ENCODE peak calls at places on chromosomes 7 and 10, in five cellular contexts. O is GM20000, L is T-helper 9 cell, X is NCI-H1092, R is Right ventricle myocardium inferior. C is an unnamed sample.

GRCh38 chr10:3828404-3829192 is 43.6 kb upstream of the KLF6 start:
- DNase-seq in L (no peak), X (no peak), O (peak; percentile 46), R (no peak), C (peak; percentile 74)

GRCh38 chr7:157568785-157569584 is 232.2 kb downstream of the DNAJB6 start:
- DNase-seq in X (peak; percentile 85), L (peak; percentile 29), O (peak; percentile 67), R (peak; percentile 74), C (peak; percentile 56)

GRCh38 chr7:156764016-156764669 is 123.6 kb downstream of the RNF32 start:
- DNase-seq in O (no peak), R (peak; percentile 72), X (peak; percentile 73), L (no peak), C (no peak)

GRCh38 chr10:32379314-32379949 is 32.5 kb upstream of the EPC1 start:
- DNase-seq in R (no peak), O (peak; percentile 22), X (peak; percentile 37), L (no peak), C (no peak)

GRCh38 chr7:70728873-70729552 is 402.9 kb upstream of the GALNT17 start:
- DNase-seq in O (no peak), R (no peak), X (no peak), L (no peak), C (no peak)

GRCh38 chr7:54858008-54858692 is 99.1 kb upstream of the SEC61G start:
- DNase-seq in O (no peak), L (no peak), R (no peak), X (no peak), C (no peak)

GRCh38 chr7:6614941-6615737 is at the start of gene ZNF853:
- DNase-seq in R (no peak), X (no peak), O (no peak), L (no peak), C (no peak)

GRCh38 chr10:125774581-125775191 is 935 bp downstream of the MMP21 start:
- DNase-seq in L (no peak), R (no peak), X (no peak), O (no peak), C (no peak)

GRCh38 chr10:3781458-3782098 is 3.4 kb downstream of the KLF6 start:
- DNase-seq in O (no peak), L (peak; percentile 38), R (peak; percentile 79), X (no peak), C (no peak)

GRCh38 chr7:158858592-158859503 is 2.5 kb downstream of the DYNC2I1 start:
- DNase-seq in R (no peak), X (no peak), O (no peak), L (no peak), C (no peak)

GRCh38 chr7:21911341-21911875 is 34.3 kb downstream of the CDCA7L start:
- DNase-seq in L (no peak), X (no peak), O (no peak), R (no peak), C (no peak)

GRCh38 chr10:116287906-116288501 is 15.0 kb upstream of the GFRA1 start:
- DNase-seq in O (no peak), L (no peak), R (no peak), X (peak; percentile 8), C (peak; percentile 38)

GRCh38 chr7:158424531-158424930 is 163.1 kb downstream of the PTPRN2 start:
- DNase-seq in L (no peak), O (no peak), R (no peak), X (no peak), C (no peak)

GRCh38 chr10:93462881-93463280 is 19.3 kb downstream of the MYOF start:
- DNase-seq in L (no peak), O (no peak), R (no peak), X (no peak), C (no peak)

GRCh38 chr7:4772306-4772705 is 3.1 kb upstream of the AP5Z1 start:
- DNase-seq in O (no peak), R (no peak), L (no peak), X (no peak), C (no peak)

GRCh38 chr10:100927266-100927665 is 14.5 kb downstream of the SLF2 start:
- DNase-seq in X (no peak), L (no peak), R (no peak), O (no peak), C (no peak)

C was measured in GM13976.